ENCODE peak calls at places on chromosomes 4 and X, in eight cellular contexts. E, R, S, M, L, A, X and Y are unnamed samples. For H3K36me3, the result is how much of the 10 kb centered on the place peaks cover.

GRCh38 chrX:70030242-70030823 is 19.4 kb downstream of the AWAT2 start:
- DNase-seq in M (peak), L (no peak), R (no peak), S (peak), X (no peak), A (peak), E (peak), Y (no peak)

GRCh38 chr4:38664704-38665401 is 854 bp downstream of the KLF3 start:
- DNase-seq in L (peak), E (peak), S (peak), X (no peak), A (peak), M (peak), R (peak), Y (no peak)

GRCh38 chrX:13102636-13103035 is 58.2 kb upstream of the FAM9C start:
- DNase-seq in X (no peak), A (no peak), E (no peak), L (no peak), S (no peak), R (no peak), M (no peak), Y (no peak)

GRCh38 chr4:2619459-2619858 is 83.0 kb downstream of the FAM193A start:
- DNase-seq in R (peak), M (no peak), E (no peak), A (no peak), S (no peak), L (no peak), X (no peak), Y (no peak)

GRCh38 chr4:175280153-175280552 is 362.0 kb downstream of the ADAM29 start:
- DNase-seq in X (no peak), L (no peak), R (no peak), E (no peak), S (no peak), M (no peak), A (no peak), Y (no peak)

GRCh38 chrX:129318375-129318774 is 204.9 kb downstream of the SMARCA1 start:
- DNase-seq in E (no peak), M (peak), X (no peak), S (peak), L (no peak), A (peak), R (no peak), Y (no peak)

GRCh38 chrX:18455384-18455783 is 30.0 kb downstream of the CDKL5 start:
- DNase-seq in L (no peak), X (no peak), S (no peak), E (no peak), A (no peak), M (no peak), R (no peak), Y (no peak)

GRCh38 chrX:77910108-77910840 is at the start of gene ATP7A:
- DNase-seq in X (peak), A (peak), E (peak), L (peak), S (peak), R (peak), M (peak), Y (peak)

GRCh38 chrX:109880629-109881028 is 122.3 kb upstream of the TMEM164 start:
- DNase-seq in R (no peak), A (no peak), E (peak), M (no peak), X (no peak), L (no peak), S (no peak), Y (no peak)

GRCh38 chrX:150357790-150358189 is 5.3 kb upstream of the MAMLD1 start:
- DNase-seq in E (no peak), M (no peak), A (no peak), X (no peak), R (no peak), L (no peak), S (no peak), Y (no peak)

GRCh38 chr4:24105183-24106039 is 215.6 kb upstream of the PPARGC1A start:
- DNase-seq in R (no peak), A (peak), X (no peak), E (no peak), S (no peak), M (peak), L (no peak), Y (no peak)

GRCh38 chr4:116122131-116122530 is 963.2 kb downstream of the TRAM1L1 start:
- DNase-seq in X (no peak), E (no peak), S (peak), R (no peak), A (peak), L (no peak), M (no peak), Y (peak)

GRCh38 chrX:1537031-1537715 is at the start of gene P2RY8:
- DNase-seq in S (peak), E (peak), R (peak), A (peak), L (peak), X (peak), M (peak), Y (no peak)

GRCh38 chrX:103157511-103158316 is 57.2 kb upstream of the BEX4 start:
- DNase-seq in S (peak), R (no peak), L (no peak), E (peak), X (no peak), A (peak), M (peak), Y (no peak)

GRCh38 chrX:22122510-22122909 is 90.4 kb downstream of the PHEX start:
- DNase-seq in S (no peak), E (no peak), X (no peak), M (no peak), L (no peak), R (no peak), A (peak), Y (no peak)

GRCh38 chr4:157220026-157220881 is at the start of gene GRIA2:
- DNase-seq in A (peak), L (peak), R (peak), E (peak), S (peak), M (peak), X (no peak), Y (no peak)

GRCh38 chrX:149870840-149871239 is 10.1 kb upstream of the MAGEA8 start:
- DNase-seq in E (no peak), X (no peak), A (no peak), R (no peak), L (no peak), S (no peak), M (no peak), Y (no peak)

GRCh38 chr4:185787926-185788679 is 23.9 kb downstream of the SORBS2 start:
- DNase-seq in S (no peak), E (no peak), R (no peak), A (no peak), X (no peak), M (no peak), L (no peak), Y (no peak)

GRCh38 chr4:2352729-2353221 is 65.7 kb downstream of the ZFYVE28 start:
- DNase-seq in A (no peak), S (no peak), E (no peak), M (no peak), L (peak), X (no peak), R (no peak), Y (no peak)

GRCh38 chrX:47358387-47359065 is 11.9 kb upstream of the ZNF157 start:
- DNase-seq in A (no peak), E (no peak), X (no peak), R (no peak), L (no peak), S (peak), M (no peak), Y (no peak)

GRCh38 chr4:64581422-64581821 is 172.2 kb upstream of the TECRL start:
- DNase-seq in R (no peak), X (no peak), S (no peak), A (peak), L (no peak), M (no peak), E (peak), Y (no peak)

GRCh38 chr4:2273657-2274319 is 11.9 kb upstream of the MXD4 start:
- DNase-seq in A (no peak), R (no peak), X (no peak), E (no peak), M (no peak), L (peak), S (no peak), Y (no peak)

GRCh38 chrX:45743906-45744625 is 543.4 kb upstream of the DIPK2B start:
- DNase-seq in E (no peak), R (no peak), X (no peak), L (no peak), S (no peak), M (no peak), A (no peak), Y (no peak)

GRCh38 chr4:141810038-141810701 is 173.8 kb downstream of the IL15 start:
- DNase-seq in M (no peak), X (no peak), L (no peak), E (no peak), S (peak), A (no peak), R (no peak), Y (no peak)

GRCh38 chrX:37425370-37425769 is 76.2 kb downstream of the PRRG1 start:
- DNase-seq in L (no peak), X (no peak), A (no peak), S (no peak), R (no peak), M (no peak), E (no peak), Y (no peak)

GRCh38 chr4:111512081-111512774 is 633.0 kb upstream of the FAM241A start:
- DNase-seq in L (no peak), E (no peak), X (no peak), M (no peak), S (peak), R (no peak), A (peak), Y (peak)

GRCh38 chr4:167239627-167240026 is 5.3 kb upstream of the SPOCK3 start:
- DNase-seq in E (no peak), S (no peak), A (no peak), M (no peak), R (no peak), L (no peak), X (no peak), Y (no peak)

GRCh38 chrX:21883258-21883657 is 27.5 kb downstream of the YY2 start:
- DNase-seq in S (no peak), A (no peak), X (no peak), M (peak), L (no peak), R (no peak), E (peak), Y (no peak)

GRCh38 chrX:110310896-110311295 is 7.0 kb downstream of the AMMECR1 start:
- DNase-seq in X (no peak), E (no peak), R (no peak), L (no peak), A (no peak), M (peak), S (peak), Y (no peak)

GRCh38 chrX:65601530-65602281 is 65.7 kb upstream of the MSN start:
- DNase-seq in E (peak), A (peak), M (peak), R (peak), S (no peak), X (peak), L (peak), Y (no peak)

GRCh38 chr4:176321589-176321988 is 1.8 kb downstream of the SPCS3 start:
- DNase-seq in E (no peak), A (no peak), S (no peak), L (no peak), X (no peak), R (no peak), M (no peak), Y (no peak)

GRCh38 chr4:184719407-184719806 is 14.5 kb downstream of the CENPU start:
- DNase-seq in R (no peak), E (no peak), S (no peak), A (no peak), M (no peak), L (no peak), X (no peak), Y (no peak)

GRCh38 chr4:5979981-5980380 is 38.2 kb downstream of the C4orf50 start:
- DNase-seq in R (no peak), M (no peak), E (no peak), X (no peak), S (peak), L (no peak), A (peak), Y (no peak)

GRCh38 chr4:165131247-165131832 is 18.7 kb upstream of the TMEM192 start:
- DNase-seq in R (peak), M (peak), A (peak), L (no peak), E (peak), X (no peak), S (peak), Y (no peak)

GRCh38 chrX:1592128-1592862 is 891 bp downstream of the AKAP17A start:
- DNase-seq in S (no peak), M (peak), L (no peak), A (peak), R (peak), X (no peak), E (peak), Y (no peak)

GRCh38 chrX:106378616-106379015 is 210.5 kb downstream of the PWWP3B start:
- DNase-seq in R (no peak), S (no peak), E (no peak), A (no peak), M (no peak), L (no peak), X (no peak), Y (no peak)

GRCh38 chr4:152289963-152290362 is 245.9 kb downstream of the FBXW7 start:
- DNase-seq in S (no peak), X (no peak), E (no peak), A (no peak), L (no peak), R (no peak), M (no peak), Y (no peak)

GRCh38 chr4:93865650-93866049 is 37.1 kb downstream of the ATOH1 start:
- DNase-seq in R (no peak), A (no peak), L (no peak), E (no peak), S (no peak), X (no peak), M (no peak), Y (no peak)
- TF ChIP-seq CTCF in R (no peak), A (no peak), L (no peak), E (no peak), S (peak), X (no peak), M (no peak), Y (peak)

DNA sequence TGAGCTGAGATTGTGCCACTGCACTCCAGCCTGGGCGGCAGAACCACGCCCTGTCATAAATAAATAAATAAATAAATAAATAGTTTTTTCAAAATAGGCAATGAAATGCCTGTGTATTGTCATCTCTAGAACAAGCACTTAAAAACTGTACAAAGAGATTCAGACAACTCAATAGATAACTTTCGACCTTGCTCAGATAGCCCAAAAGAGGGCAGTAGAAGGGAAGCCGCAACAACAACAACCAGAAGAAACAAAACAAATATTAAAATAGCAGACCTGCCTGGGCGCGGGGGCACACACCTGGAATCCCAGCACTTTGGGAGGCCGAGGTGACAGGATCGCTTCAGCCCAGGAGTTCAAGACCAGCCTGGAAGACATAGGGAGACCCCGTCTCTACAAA is 9.4 kb upstream of the CLDN34 start:
- DNase-seq in M (no peak), L (no peak), S (no peak), E (no peak), A (no peak), R (no peak), X (no peak), Y (no peak)
- H3K36me3 ChIP-seq in M (under half), L (under half), S (under half), E (under half), A (under half), R (under half), X (under half), Y (under half)

GRCh38 chr4:125316781-125317525 is 2.2 kb downstream of the FAT4 start:
- DNase-seq in L (peak), S (peak), E (no peak), R (peak), M (no peak), X (no peak), A (peak), Y (no peak)
- TF ChIP-seq CTCF in L (no peak), S (no peak), E (no peak), R (no peak), M (no peak), X (no peak), A (peak), Y (peak)

DNA sequence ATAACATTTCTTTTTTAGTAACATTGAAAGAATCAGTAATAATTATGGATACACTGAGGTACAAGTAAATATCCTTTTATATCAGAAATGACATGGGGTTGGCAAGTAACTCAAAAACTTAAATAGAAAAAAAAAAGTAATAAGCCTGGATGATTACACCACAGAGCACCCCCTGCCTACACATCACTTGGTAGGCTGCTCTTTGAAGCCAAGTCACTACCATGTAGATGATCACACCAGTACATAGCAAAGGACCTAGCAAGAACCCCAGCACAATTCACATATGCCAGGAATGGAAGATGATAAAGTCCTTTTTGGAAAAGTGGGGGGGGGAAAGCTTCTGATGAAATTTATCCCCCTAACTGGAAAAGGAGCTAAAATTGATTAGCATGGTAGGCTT is 56.9 kb downstream of the METTL14 start:
- DNase-seq in X (no peak), A (no peak), L (no peak), E (no peak), S (no peak), R (no peak), M (no peak), Y (no peak)
- H3K36me3 ChIP-seq in X (half or more), A (under half), L (half or more), E (under half), S (under half), R (under half), M (under half), Y (under half)

GRCh38 chr4:13601848-13602247 is 25.7 kb downstream of the BOD1L1 start:
- DNase-seq in S (no peak), L (no peak), E (no peak), X (no peak), M (no peak), A (no peak), R (no peak), Y (no peak)

GRCh38 chr4:13597604-13598003 is 29.9 kb downstream of the BOD1L1 start:
- DNase-seq in R (no peak), A (peak), X (no peak), S (no peak), E (no peak), L (no peak), M (no peak), Y (peak)

GRCh38 chr4:13601060-13601459 is 26.5 kb downstream of the BOD1L1 start:
- DNase-seq in L (no peak), A (no peak), X (no peak), S (no peak), R (no peak), E (no peak), M (no peak), Y (no peak)

GRCh38 chr4:13597141-13597540 is 30.4 kb downstream of the BOD1L1 start:
- DNase-seq in X (no peak), M (no peak), R (no peak), S (no peak), E (no peak), A (no peak), L (no peak), Y (no peak)

GRCh38 chr4:13599159-13599558 is 28.4 kb downstream of the BOD1L1 start:
- DNase-seq in M (no peak), E (no peak), X (no peak), R (no peak), L (no peak), A (no peak), S (peak), Y (peak)
- TF ChIP-seq CTCF in M (no peak), E (no peak), X (no peak), R (no peak), L (no peak), A (peak), S (peak), Y (peak)